ENCODE peak calls at places on chromosomes 6 and 20, in ten cellular contexts. One of them, this sample, is unnamed.

GRCh38 chr20:11117808-11118528 is 444.2 kb upstream of the JAG1 start:
- DNase-seq in spleen: no peak
- DNase-seq in NB4: no peak
- DNase-seq in astrocyte: peak; percentile 92
- DNase-seq in activated B cell treated with CpG ODN at 0.5 μM for 24 hours: no peak
- DNase-seq in lung: no peak
- DNase-seq in neural crest cell: no peak
- DNase-seq in AG10803: peak; percentile 64
- DNase-seq in K562: no peak
- DNase-seq in B cell: no peak
- DNase-seq in this sample: no peak

GRCh38 chr6:33279257-33279695 is 2.4 kb downstream of the B3GALT4 start:
- DNase-seq in NB4: no peak
- DNase-seq in K562: no peak
- DNase-seq in neural crest cell: no peak
- DNase-seq in lung: no peak
- DNase-seq in activated B cell treated with CpG ODN at 0.5 μM for 24 hours: no peak
- DNase-seq in spleen: peak; percentile 80
- DNase-seq in astrocyte: no peak
- DNase-seq in B cell: no peak
- DNase-seq in AG10803: no peak
- DNase-seq in this sample: no peak

GRCh38 chr20:19658137-19658536 is 99.9 kb upstream of the RIN2 start:
- DNase-seq in AG10803: no peak
- DNase-seq in lung: no peak
- DNase-seq in K562: no peak
- DNase-seq in B cell: peak; percentile 74
- DNase-seq in NB4: peak; percentile 71
- DNase-seq in spleen: peak; percentile 87
- DNase-seq in neural crest cell: no peak
- DNase-seq in astrocyte: no peak
- DNase-seq in activated B cell treated with CpG ODN at 0.5 μM for 24 hours: peak; percentile 61
- DNase-seq in this sample: no peak

GRCh38 chr6:135871296-135871695 is 19.8 kb downstream of the PDE7B start:
- DNase-seq in activated B cell treated with CpG ODN at 0.5 μM for 24 hours: no peak
- DNase-seq in B cell: no peak
- DNase-seq in AG10803: peak; percentile 59
- DNase-seq in astrocyte: peak; percentile 72
- DNase-seq in lung: no peak
- DNase-seq in neural crest cell: no peak
- DNase-seq in K562: no peak
- DNase-seq in spleen: no peak
- DNase-seq in NB4: no peak
- DNase-seq in this sample: no peak

GRCh38 chr6:62013719-62014118 is 272.3 kb downstream of the KHDRBS2 start:
- DNase-seq in AG10803: no peak
- DNase-seq in neural crest cell: no peak
- DNase-seq in spleen: no peak
- DNase-seq in astrocyte: no peak
- DNase-seq in lung: no peak
- DNase-seq in NB4: no peak
- DNase-seq in B cell: peak; percentile 59
- DNase-seq in K562: no peak
- DNase-seq in activated B cell treated with CpG ODN at 0.5 μM for 24 hours: no peak
- DNase-seq in this sample: no peak

GRCh38 chr20:3739054-3739925 is 6.8 kb downstream of the HSPA12B start:
- DNase-seq in spleen: peak; percentile 86
- DNase-seq in activated B cell treated with CpG ODN at 0.5 μM for 24 hours: no peak
- DNase-seq in astrocyte: no peak
- DNase-seq in AG10803: no peak
- DNase-seq in K562: no peak
- DNase-seq in lung: no peak
- DNase-seq in NB4: no peak
- DNase-seq in neural crest cell: no peak
- DNase-seq in B cell: no peak
- DNase-seq in this sample: no peak

GRCh38 chr6:159819932-159820640 is 20.0 kb downstream of the PNLDC1 start:
- DNase-seq in astrocyte: no peak
- DNase-seq in activated B cell treated with CpG ODN at 0.5 μM for 24 hours: no peak
- DNase-seq in K562: no peak
- DNase-seq in lung: no peak
- DNase-seq in spleen: peak; percentile 83
- DNase-seq in B cell: peak; percentile 24
- DNase-seq in AG10803: no peak
- DNase-seq in NB4: peak; percentile 95
- DNase-seq in neural crest cell: peak; percentile 11
- DNase-seq in this sample: no peak

GRCh38 chr20:57166568-57167291 is 99.7 kb downstream of the BMP7 start:
- DNase-seq in lung: no peak
- DNase-seq in AG10803: no peak
- DNase-seq in neural crest cell: no peak
- DNase-seq in activated B cell treated with CpG ODN at 0.5 μM for 24 hours: no peak
- DNase-seq in K562: no peak
- DNase-seq in NB4: no peak
- DNase-seq in B cell: no peak
- DNase-seq in astrocyte: no peak
- DNase-seq in spleen: peak; percentile 65
- DNase-seq in this sample: no peak

GRCh38 chr6:87115402-87116135 is 20.7 kb upstream of the CGA start:
- DNase-seq in K562: no peak
- DNase-seq in AG10803: no peak
- DNase-seq in neural crest cell: no peak
- DNase-seq in NB4: peak; percentile 7
- DNase-seq in spleen: no peak
- DNase-seq in astrocyte: no peak
- DNase-seq in lung: no peak
- DNase-seq in B cell: no peak
- DNase-seq in activated B cell treated with CpG ODN at 0.5 μM for 24 hours: no peak
- DNase-seq in this sample: no peak

GRCh38 chr6:38095054-38095453 is 275.5 kb downstream of the ZFAND3 start:
- DNase-seq in activated B cell treated with CpG ODN at 0.5 μM for 24 hours: no peak
- DNase-seq in K562: no peak
- DNase-seq in spleen: no peak
- DNase-seq in B cell: no peak
- DNase-seq in lung: no peak
- DNase-seq in astrocyte: peak; percentile 62
- DNase-seq in AG10803: peak; percentile 62
- DNase-seq in neural crest cell: no peak
- DNase-seq in NB4: no peak
- DNase-seq in this sample: no peak

GRCh38 chr6:38088794-38089193 is 269.3 kb downstream of the ZFAND3 start:
- DNase-seq in spleen: no peak
- DNase-seq in NB4: no peak
- DNase-seq in K562: no peak
- DNase-seq in activated B cell treated with CpG ODN at 0.5 μM for 24 hours: no peak
- DNase-seq in lung: no peak
- DNase-seq in astrocyte: no peak
- DNase-seq in B cell: no peak
- DNase-seq in neural crest cell: no peak
- DNase-seq in AG10803: no peak
- DNase-seq in this sample: no peak

GRCh38 chr6:38088010-38088409 is 268.5 kb downstream of the ZFAND3 start:
- DNase-seq in B cell: no peak
- DNase-seq in K562: no peak
- DNase-seq in neural crest cell: no peak
- DNase-seq in astrocyte: no peak
- DNase-seq in spleen: no peak
- DNase-seq in lung: no peak
- DNase-seq in NB4: no peak
- DNase-seq in activated B cell treated with CpG ODN at 0.5 μM for 24 hours: no peak
- DNase-seq in AG10803: no peak
- DNase-seq in this sample: no peak

GRCh38 chr6:38091626-38092025 is 272.1 kb downstream of the ZFAND3 start:
- DNase-seq in astrocyte: no peak
- DNase-seq in activated B cell treated with CpG ODN at 0.5 μM for 24 hours: no peak
- DNase-seq in spleen: no peak
- DNase-seq in AG10803: no peak
- DNase-seq in NB4: no peak
- DNase-seq in neural crest cell: no peak
- DNase-seq in K562: no peak
- DNase-seq in lung: no peak
- DNase-seq in B cell: no peak
- DNase-seq in this sample: no peak

DNA sequence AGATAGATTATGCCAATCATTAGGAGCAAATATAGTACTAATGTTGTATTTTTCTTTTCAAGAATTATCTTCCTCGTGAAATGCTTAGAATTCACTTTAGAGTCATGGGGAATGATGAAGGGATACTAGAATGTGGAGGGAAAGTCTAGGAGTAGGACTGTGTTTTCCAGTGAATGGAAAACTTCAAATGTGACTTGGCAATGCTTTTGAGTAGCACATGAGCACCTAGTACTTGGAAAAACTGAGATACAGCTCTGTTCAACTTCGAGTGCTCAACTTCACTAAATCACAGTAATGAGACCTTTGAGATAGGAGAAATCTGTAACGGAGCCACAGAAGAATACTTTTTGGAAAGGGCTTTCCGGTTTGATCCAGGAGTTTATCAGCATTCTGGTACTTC is 272.9 kb downstream of the ZFAND3 start:
- DNase-seq in lung: no peak
- DNase-seq in K562: no peak
- DNase-seq in NB4: no peak
- DNase-seq in spleen: no peak
- DNase-seq in activated B cell treated with CpG ODN at 0.5 μM for 24 hours: no peak
- DNase-seq in astrocyte: no peak
- DNase-seq in AG10803: no peak
- DNase-seq in neural crest cell: no peak
- DNase-seq in B cell: no peak
- DNase-seq in this sample: no peak
- TF ChIP-seq CTCF in lung: no peak
- TF ChIP-seq CTCF in K562: no peak
- TF ChIP-seq CTCF in NB4: no peak
- TF ChIP-seq CTCF in spleen: no peak
- TF ChIP-seq CTCF in activated B cell treated with CpG ODN at 0.5 μM for 24 hours: no peak
- TF ChIP-seq CTCF in astrocyte: no peak
- TF ChIP-seq CTCF in AG10803: no peak
- TF ChIP-seq CTCF in neural crest cell: no peak
- TF ChIP-seq CTCF in B cell: no peak
- TF ChIP-seq CTCF in this sample: no peak

GRCh38 chr6:43952746-43953145 is 174.5 kb downstream of the MRPL14 start:
- DNase-seq in NB4: peak; percentile 73
- DNase-seq in neural crest cell: no peak
- DNase-seq in AG10803: no peak
- DNase-seq in spleen: no peak
- DNase-seq in astrocyte: no peak
- DNase-seq in B cell: no peak
- DNase-seq in activated B cell treated with CpG ODN at 0.5 μM for 24 hours: no peak
- DNase-seq in K562: peak; percentile 67
- DNase-seq in lung: no peak
- DNase-seq in this sample: no peak
- TF ChIP-seq CTCF in NB4: peak; percentile 56
- TF ChIP-seq CTCF in neural crest cell: peak; percentile 24
- TF ChIP-seq CTCF in AG10803: peak; percentile 29
- TF ChIP-seq CTCF in spleen: no peak
- TF ChIP-seq CTCF in astrocyte: no peak
- TF ChIP-seq CTCF in B cell: no peak
- TF ChIP-seq CTCF in activated B cell treated with CpG ODN at 0.5 μM for 24 hours: no peak
- TF ChIP-seq CTCF in K562: peak; percentile 54
- TF ChIP-seq CTCF in lung: no peak
- TF ChIP-seq CTCF in this sample: peak; percentile 37

DNA sequence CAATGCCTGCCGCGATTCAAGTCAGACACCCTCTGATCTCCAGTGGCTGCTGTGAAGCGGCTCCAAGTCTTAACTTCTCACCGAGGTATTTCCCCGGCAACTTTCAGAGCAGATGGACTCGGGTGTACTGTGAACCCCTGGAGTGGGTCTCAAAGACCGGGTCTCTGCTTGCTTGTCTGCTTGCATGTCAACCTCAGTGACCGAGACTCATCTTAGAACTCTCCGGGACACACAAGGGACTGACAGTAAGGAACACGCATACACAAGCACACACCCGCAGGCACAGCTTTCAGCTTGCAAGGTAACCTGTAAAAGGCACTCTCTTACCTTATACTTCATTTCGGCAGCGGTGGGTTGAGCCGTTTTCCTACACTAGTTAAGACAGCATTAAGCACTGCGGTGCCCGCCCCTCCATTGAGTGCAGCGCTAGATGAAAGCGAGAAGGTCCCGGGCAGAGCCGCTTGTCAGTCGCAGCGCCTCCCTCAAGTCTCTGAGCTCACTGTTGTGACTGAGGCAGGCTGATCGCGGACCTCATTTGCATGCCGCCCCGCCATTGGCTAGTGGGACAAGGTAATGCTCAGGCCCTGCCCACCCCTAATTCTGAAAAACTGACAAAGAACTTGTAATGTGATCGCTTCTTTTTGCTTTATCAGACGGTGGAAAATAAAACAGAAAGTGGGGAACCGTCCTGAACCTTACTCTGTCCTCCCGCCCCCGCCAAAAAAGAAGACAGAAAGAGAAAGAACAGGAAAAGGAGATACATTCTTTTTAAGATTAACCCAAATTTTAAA is at the start of gene NEDD9:
- DNase-seq in spleen: peak; percentile 99
- DNase-seq in B cell: peak; percentile 92
- DNase-seq in activated B cell treated with CpG ODN at 0.5 μM for 24 hours: peak; percentile 79
- DNase-seq in AG10803: peak; percentile 93
- DNase-seq in NB4: peak; percentile 97
- DNase-seq in neural crest cell: peak; percentile 80
- DNase-seq in astrocyte: peak; percentile 97
- DNase-seq in K562: peak; percentile 96
- DNase-seq in lung: peak; percentile 97
- DNase-seq in this sample: peak; percentile 92
- TF ChIP-seq CTCF in spleen: no peak
- TF ChIP-seq CTCF in B cell: no peak
- TF ChIP-seq CTCF in activated B cell treated with CpG ODN at 0.5 μM for 24 hours: no peak
- TF ChIP-seq CTCF in AG10803: no peak
- TF ChIP-seq CTCF in NB4: no peak
- TF ChIP-seq CTCF in neural crest cell: no peak
- TF ChIP-seq CTCF in astrocyte: no peak
- TF ChIP-seq CTCF in K562: no peak
- TF ChIP-seq CTCF in lung: no peak
- TF ChIP-seq CTCF in this sample: no peak

DNA sequence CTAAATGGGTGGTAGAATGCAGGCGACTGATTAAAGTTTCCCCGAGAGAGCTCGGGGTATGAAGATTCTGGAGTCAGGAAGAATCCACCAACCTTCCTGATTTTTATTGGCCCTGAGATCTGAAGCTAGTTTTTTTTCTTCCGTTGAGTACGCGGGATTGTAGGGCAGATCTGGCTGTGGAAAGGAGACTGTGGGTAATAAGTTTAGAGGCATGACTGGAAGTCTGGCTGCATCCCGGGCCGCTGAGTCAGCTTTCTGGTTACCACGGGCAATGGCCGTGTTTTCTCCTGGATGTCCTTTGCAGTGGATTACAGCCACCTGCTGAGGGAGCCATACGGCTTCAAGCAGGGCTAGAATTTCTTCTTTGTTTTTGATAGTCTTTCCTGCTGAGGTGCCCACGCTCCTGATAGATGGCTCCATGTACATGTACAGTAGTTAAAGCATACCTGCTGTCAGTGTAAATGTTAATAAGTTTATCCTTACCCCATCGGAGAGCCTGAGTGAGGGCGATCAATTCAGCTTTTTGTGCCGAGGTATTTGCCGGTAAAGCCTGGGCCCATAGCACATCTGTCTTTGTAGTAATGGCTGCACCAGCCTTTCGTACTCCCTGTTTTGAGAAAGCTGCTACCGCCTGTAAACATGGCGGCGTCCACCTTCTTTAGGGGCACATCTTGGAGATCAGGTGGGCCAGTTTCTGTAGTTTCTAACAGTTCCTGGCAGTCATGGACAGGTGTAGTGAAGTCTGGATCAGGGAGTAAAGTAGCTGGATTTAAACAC is 154.0 kb downstream of the TRIM27 start:
- DNase-seq in AG10803: peak; percentile 49
- DNase-seq in neural crest cell: no peak
- DNase-seq in lung: no peak
- DNase-seq in spleen: no peak
- DNase-seq in B cell: no peak
- DNase-seq in K562: peak; percentile 72
- DNase-seq in activated B cell treated with CpG ODN at 0.5 μM for 24 hours: no peak
- DNase-seq in astrocyte: peak; percentile 16
- DNase-seq in NB4: peak; percentile 46
- DNase-seq in this sample: no peak
- TF ChIP-seq CTCF in AG10803: peak; percentile 16
- TF ChIP-seq CTCF in neural crest cell: no peak
- TF ChIP-seq CTCF in lung: no peak
- TF ChIP-seq CTCF in spleen: no peak
- TF ChIP-seq CTCF in B cell: no peak
- TF ChIP-seq CTCF in K562: peak; percentile 72
- TF ChIP-seq CTCF in activated B cell treated with CpG ODN at 0.5 μM for 24 hours: no peak
- TF ChIP-seq CTCF in astrocyte: no peak
- TF ChIP-seq CTCF in NB4: no peak
- TF ChIP-seq CTCF in this sample: peak; percentile 19